ENCODE peak calls at places on chromosomes 13 and 19, in five cellular contexts. C, N, G, S and W are unnamed samples.

GRCh38 chr13:44906758-44907157 is 82.5 kb downstream of the NUFIP1 start:
- DNase-seq in S (no peak), C (no peak), G (no peak), N (no peak), W (no peak)

GRCh38 chr13:41413907-41414306 is 43.4 kb upstream of the RGCC start:
- DNase-seq in C (no peak), G (no peak), S (no peak), N (no peak), W (no peak)

GRCh38 chr19:37817180-37817911 is 38.0 kb upstream of the ZNF573 start:
- DNase-seq in G (peak; percentile 90), N (no peak), C (peak; percentile 25), S (peak; percentile 1), W (no peak)

GRCh38 chr19:1566392-1567115 is 1.6 kb downstream of the MEX3D start:
- DNase-seq in S (no peak), G (peak; percentile 75), N (peak; percentile 74), C (no peak), W (peak; percentile 82)

GRCh38 chr19:48135411-48135810 is 24.8 kb upstream of the PLA2G4C start:
- DNase-seq in C (no peak), N (no peak), S (no peak), G (no peak), W (no peak)

GRCh38 chr13:102707465-102707864 is 12.6 kb upstream of the METTL21C start:
- DNase-seq in C (no peak), S (no peak), N (no peak), G (no peak), W (peak; percentile 63)

GRCh38 chr13:112770504-112770903 is 80.7 kb downstream of the ATP11A start:
- DNase-seq in G (no peak), C (no peak), N (no peak), S (no peak), W (no peak)

GRCh38 chr19:54107876-54108490 is 5.3 kb downstream of the NDUFA3 start:
- DNase-seq in C (no peak), G (no peak), N (no peak), S (no peak), W (no peak)

GRCh38 chr19:45175663-45176345 is 2.2 kb downstream of the TRAPPC6A start:
- DNase-seq in S (no peak), C (no peak), G (no peak), N (no peak), W (no peak)

GRCh38 chr19:12745166-12745897 is 6.3 kb upstream of the BEST2 start:
- DNase-seq in G (no peak), N (no peak), C (no peak), S (no peak), W (no peak)

GRCh38 chr13:112248406-112248760 is 127.8 kb upstream of the SPACA7 start:
- DNase-seq in G (no peak), N (no peak), C (no peak), S (no peak), W (no peak)

GRCh38 chr19:3881272-3882040 is 971 bp downstream of the ATCAY start:
- DNase-seq in G (no peak), N (no peak), C (no peak), S (no peak), W (no peak)

GRCh38 chr19:10817291-10818038 is 18.5 kb downstream of the TMED1 start:
- DNase-seq in N (no peak), G (peak; percentile 65), S (no peak), C (no peak), W (no peak)

GRCh38 chr19:50890422-50891252 is 17.4 kb downstream of the KLK2 start:
- DNase-seq in S (no peak), C (no peak), N (no peak), G (no peak), W (no peak)

GRCh38 chr13:27182844-27183497 is 11.4 kb upstream of the USP12 start:
- DNase-seq in G (peak; percentile 71), S (no peak), N (no peak), C (no peak), W (peak; percentile 42)

GRCh38 chr19:27774827-27775226 is 1438.1 kb downstream of the UQCRFS1 start:
- DNase-seq in N (peak; percentile 24), C (no peak), S (no peak), G (no peak), W (no peak)

GRCh38 chr13:23899555-23899954 is 2.3 kb upstream of the C1QTNF9B start:
- DNase-seq in C (no peak), N (peak; percentile 37), S (no peak), G (no peak), W (no peak)

GRCh38 chr13:55090612-55091011 is 2050.1 kb upstream of the PRR20A start:
- DNase-seq in G (no peak), C (no peak), S (no peak), N (no peak), W (no peak)

GRCh38 chr19:29275266-29275665 is 62.3 kb upstream of the UQCRFS1 start:
- DNase-seq in N (no peak), C (no peak), S (no peak), G (no peak), W (no peak)

GRCh38 chr19:32098953-32099352 is 246.5 kb upstream of the ZNF507 start:
- DNase-seq in C (no peak), N (no peak), G (no peak), S (no peak), W (no peak)

GRCh38 chr13:39411501-39411900 is 191.5 kb downstream of the LHFPL6 start:
- DNase-seq in N (no peak), G (no peak), C (no peak), S (no peak), W (no peak)

GRCh38 chr19:5138606-5139594 is 170.0 kb downstream of the KDM4B start:
- DNase-seq in S (peak; percentile 56), G (peak; percentile 65), C (peak; percentile 79), N (no peak), W (peak; percentile 68)

GRCh38 chr19:48249502-48250014 is 6.2 kb downstream of the CARD8 start:
- DNase-seq in N (no peak), C (peak; percentile 72), S (peak; percentile 54), G (peak; percentile 67), W (no peak)

GRCh38 chr19:13149628-13150186 is 468 bp downstream of the STX10 start:
- DNase-seq in G (peak; percentile 72), S (no peak), N (no peak), C (no peak), W (peak; percentile 40)

GRCh38 chr13:31898383-31899071 is 133.0 kb upstream of the FRY start:
- DNase-seq in G (no peak), C (no peak), N (no peak), S (no peak), W (no peak)

GRCh38 chr19:45528744-45529453 is 21.6 kb downstream of the VASP start:
- DNase-seq in G (no peak), S (no peak), N (no peak), C (no peak), W (no peak)

GRCh38 chr13:67351114-67351513 is 121.0 kb upstream of the PCDH9 start:
- DNase-seq in C (no peak), G (no peak), S (no peak), N (no peak), W (no peak)

GRCh38 chr19:29583196-29584006 is 22.7 kb upstream of the POP4 start:
- DNase-seq in N (no peak), G (no peak), S (no peak), C (no peak), W (peak; percentile 23)

GRCh38 chr13:60009300-60010248 is 154.2 kb downstream of the DIAPH3 start:
- DNase-seq in N (peak; percentile 17), C (no peak), G (no peak), S (no peak), W (no peak)

GRCh38 chr19:3162418-3163229 is 15.9 kb upstream of the S1PR4 start:
- DNase-seq in N (no peak), G (no peak), C (no peak), S (no peak), W (no peak)

GRCh38 chr13:46553886-46554855 is 1.2 kb downstream of the LRCH1 start:
- DNase-seq in G (peak; percentile 83), S (peak; percentile 17), C (peak; percentile 69), N (peak; percentile 64), W (peak; percentile 63)

GRCh38 chr19:1616396-1616795 is 11.1 kb upstream of the UQCR11 start:
- DNase-seq in C (no peak), G (no peak), S (no peak), N (no peak), W (no peak)

GRCh38 chr19:55485439-55486011 is 537 bp downstream of the NAT14 start:
- DNase-seq in C (no peak), N (no peak), G (no peak), S (no peak), W (no peak)

GRCh38 chr13:25473864-25474263 is 102.1 kb downstream of the ATP8A2 start:
- DNase-seq in N (no peak), G (no peak), S (no peak), C (no peak), W (no peak)

GRCh38 chr13:36421447-36421846 is 10.8 kb upstream of the CCNA1 start:
- DNase-seq in C (no peak), G (no peak), N (no peak), S (no peak), W (no peak)